ENCODE peak calls at places on chromosomes 13 and 19, in ten cellular contexts. U, C, T, H, Z, X, N, V, S and K are unnamed samples.

GRCh38 chr19:51531349-51532315 is at the start of gene SIGLEC6:
- DNase-seq in X (no peak), S (peak; percentile 44), N (no peak), H (peak; percentile 59), U (no peak), Z (peak; percentile 51), T (peak; percentile 78), C (peak; percentile 24), V (no peak), K (no peak)

GRCh38 chr19:45876411-45877197 is 9.3 kb downstream of the IRF2BP1 start:
- DNase-seq in U (no peak), V (no peak), S (no peak), T (peak; percentile 85), N (peak; percentile 88), Z (peak; percentile 57), C (no peak), X (peak; percentile 61), H (peak; percentile 46), K (peak; percentile 28)

GRCh38 chr19:7145494-7145893 is 76.0 kb downstream of the ZNF557 start:
- DNase-seq in N (no peak), U (no peak), C (no peak), T (no peak), H (no peak), S (no peak), X (no peak), Z (peak; percentile 41), V (peak; percentile 1), K (no peak)

GRCh38 chr13:112783946-112784500 is 94.2 kb downstream of the ATP11A start:
- DNase-seq in H (no peak), V (no peak), T (no peak), N (no peak), S (no peak), C (no peak), U (peak; percentile 16), Z (no peak), X (no peak), K (no peak)

GRCh38 chr13:50396001-50396400 is 380.8 kb downstream of the KCNRG start:
- DNase-seq in S (no peak), Z (no peak), H (no peak), T (no peak), X (no peak), C (no peak), V (no peak), U (no peak), N (no peak), K (no peak)

GRCh38 chr13:113647351-113648217 is 10.4 kb downstream of the ATP4B start:
- DNase-seq in Z (peak; percentile 94), H (peak; percentile 91), N (peak; percentile 99), S (peak; percentile 73), V (peak; percentile 80), X (no peak), C (no peak), U (peak; percentile 82), T (peak; percentile 96), K (peak; percentile 43)

GRCh38 chr19:1217366-1217765 is 11.8 kb downstream of the STK11 start:
- DNase-seq in X (no peak), V (no peak), Z (no peak), S (no peak), N (no peak), C (no peak), H (no peak), T (peak; percentile 74), U (no peak), K (no peak)

GRCh38 chr19:39265321-39265916 is 2.8 kb upstream of the IFNL2 start:
- DNase-seq in V (no peak), X (peak; percentile 36), C (no peak), H (no peak), T (peak; percentile 75), N (peak; percentile 51), Z (no peak), S (no peak), U (no peak), K (peak; percentile 4)

GRCh38 chr13:22893149-22893548 is 287.6 kb upstream of the SGCG start:
- DNase-seq in H (no peak), X (no peak), T (no peak), N (no peak), V (no peak), C (no peak), Z (no peak), U (no peak), S (no peak), K (no peak)

GRCh38 chr19:28949535-28949934 is 263.4 kb downstream of the UQCRFS1 start:
- DNase-seq in H (no peak), T (no peak), C (no peak), Z (no peak), N (no peak), X (no peak), U (no peak), S (no peak), V (no peak), K (no peak)

GRCh38 chr13:73578251-73578875 is 519.6 kb downstream of the KLF5 start:
- DNase-seq in X (no peak), U (no peak), V (no peak), Z (no peak), N (no peak), S (no peak), C (no peak), T (no peak), H (no peak), K (peak; percentile 4)

GRCh38 chr19:43420954-43421353 is 6.3 kb downstream of the TEX101 start:
- DNase-seq in X (no peak), T (no peak), V (no peak), C (no peak), N (no peak), S (no peak), U (no peak), Z (no peak), H (no peak), K (no peak)

GRCh38 chr13:21095311-21095710 is 33.9 kb upstream of the LATS2 start:
- DNase-seq in S (no peak), V (no peak), T (no peak), N (no peak), U (no peak), C (no peak), Z (no peak), X (no peak), H (no peak), K (no peak)
- H3K36me3 ChIP-seq in S (no peaks in the 10 kb centered on the region), V (no peaks in the 10 kb centered on the region), T (no peaks in the 10 kb centered on the region), N (no peaks in the 10 kb centered on the region), U (no peaks in the 10 kb centered on the region), C (no peaks in the 10 kb centered on the region), Z (no peaks in the 10 kb centered on the region), X (no peaks in the 10 kb centered on the region), H (no peaks in the 10 kb centered on the region), K (no peaks in the 10 kb centered on the region)

GRCh38 chr19:52667972-52668371 is 29.8 kb upstream of the ZNF83 start:
- DNase-seq in N (no peak), V (no peak), U (no peak), H (no peak), C (peak; percentile 56), S (no peak), T (no peak), Z (no peak), X (no peak), K (no peak)

GRCh38 chr19:52662631-52663030 is 24.5 kb upstream of the ZNF83 start:
- DNase-seq in T (no peak), S (no peak), N (no peak), H (no peak), V (no peak), C (peak; percentile 72), Z (no peak), U (no peak), X (no peak), K (no peak)

GRCh38 chr19:52665529-52665928 is 27.4 kb upstream of the ZNF83 start:
- DNase-seq in T (no peak), N (no peak), S (no peak), U (no peak), Z (no peak), V (no peak), X (no peak), C (no peak), H (no peak), K (peak; percentile 23)

GRCh38 chr19:52664461-52664860 is 26.3 kb upstream of the ZNF83 start:
- DNase-seq in V (no peak), H (no peak), N (no peak), U (no peak), X (peak; percentile 57), S (no peak), T (peak; percentile 75), C (no peak), Z (no peak), K (no peak)

DNA sequence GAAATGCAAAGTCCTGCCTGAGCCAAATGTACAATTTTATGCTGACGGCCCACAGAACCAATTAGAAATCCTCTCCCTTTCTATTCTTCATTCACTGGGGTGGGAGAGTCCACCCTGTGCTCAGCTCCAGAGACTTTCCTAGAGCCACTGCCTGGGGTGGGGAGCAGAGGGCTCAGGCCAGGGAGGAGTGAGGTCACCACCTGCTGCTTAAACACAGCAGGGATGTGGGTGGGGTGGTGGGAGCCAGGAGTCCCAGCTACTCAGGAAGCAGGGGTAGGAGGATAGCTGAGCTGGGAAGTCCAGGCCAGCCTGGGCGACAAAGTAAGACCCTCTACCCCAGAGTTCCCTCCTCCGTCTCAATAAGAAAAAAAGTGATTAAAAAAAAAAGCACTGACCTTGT is 26.9 kb upstream of the ZNF83 start:
- DNase-seq in T (no peak), Z (no peak), N (no peak), U (no peak), V (no peak), S (no peak), X (no peak), H (no peak), C (no peak), K (no peak)
- H3K36me3 ChIP-seq in T (no peaks in the 10 kb centered on the region), Z (no peaks in the 10 kb centered on the region), N (no peaks in the 10 kb centered on the region), U (peaks cover 30% of the 10 kb centered on the region), V (no peaks in the 10 kb centered on the region), S (peaks cover 5% of the 10 kb centered on the region), X (no peaks in the 10 kb centered on the region), H (no peaks in the 10 kb centered on the region), C (peaks cover 41% of the 10 kb centered on the region), K (peaks cover 5% of the 10 kb centered on the region)

DNA sequence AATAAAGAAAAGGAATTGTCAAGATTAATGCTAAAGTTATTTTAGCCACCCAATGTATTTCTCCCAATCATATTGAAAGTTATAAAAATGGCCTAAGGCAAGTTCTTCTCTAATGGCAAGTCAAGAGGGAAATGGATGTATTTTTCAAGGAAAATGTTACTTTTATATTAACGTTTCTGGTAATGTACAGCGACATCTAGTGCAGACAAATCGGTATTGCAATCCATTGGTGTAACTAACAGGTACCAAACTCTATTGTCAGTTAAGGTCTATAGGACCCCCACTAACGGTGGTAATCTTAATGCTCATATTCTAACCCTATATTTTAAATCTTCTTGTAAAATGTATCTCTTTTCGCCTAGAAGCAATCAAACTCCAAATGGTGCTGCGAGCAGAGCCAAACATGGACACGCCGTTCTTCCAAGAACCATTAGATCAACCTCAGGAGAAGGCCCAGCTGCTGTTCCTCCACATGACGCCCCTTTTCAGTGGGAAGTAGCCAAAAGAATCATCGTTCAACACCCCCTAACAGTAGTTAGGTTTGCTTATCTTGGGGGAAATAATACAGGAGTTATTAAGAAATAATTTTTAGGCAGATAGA is 98.5 kb upstream of the PABPC3 start:
- DNase-seq in S (no peak), C (peak; percentile 21), X (peak; percentile 46), U (no peak), V (no peak), T (no peak), N (no peak), H (no peak), Z (no peak), K (peak; percentile 52)
- H3K36me3 ChIP-seq in S (no peaks in the 10 kb centered on the region), C (no peaks in the 10 kb centered on the region), X (no peaks in the 10 kb centered on the region), U (no peaks in the 10 kb centered on the region), V (no peaks in the 10 kb centered on the region), T (no peaks in the 10 kb centered on the region), N (no peaks in the 10 kb centered on the region), H (no peaks in the 10 kb centered on the region), Z (no peaks in the 10 kb centered on the region), K (no peaks in the 10 kb centered on the region)

DNA sequence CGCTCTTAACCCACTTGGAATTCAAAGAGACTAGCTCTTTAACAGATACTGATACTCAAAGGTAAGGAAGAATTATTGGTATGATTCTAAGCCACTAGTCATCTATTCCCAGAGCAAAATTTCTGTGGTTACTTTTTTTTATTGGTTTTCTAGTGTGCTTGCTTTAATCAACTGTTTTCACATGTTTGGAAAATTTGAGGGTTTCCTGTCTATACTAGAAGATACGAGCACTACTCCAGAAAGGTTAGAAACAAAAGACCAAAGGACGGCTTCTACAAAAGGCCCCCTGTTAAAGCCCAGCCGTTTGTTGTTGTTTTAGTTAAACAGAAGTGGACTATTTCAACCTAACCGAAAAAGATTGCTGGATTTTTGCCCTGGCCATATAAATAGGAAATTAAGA is 18.5 kb upstream of the LPAR6 start:
- DNase-seq in Z (no peak), S (no peak), C (no peak), T (no peak), H (no peak), U (no peak), X (peak; percentile 18), N (no peak), V (no peak), K (peak; percentile 30)
- H3K36me3 ChIP-seq in Z (no peaks in the 10 kb centered on the region), S (no peaks in the 10 kb centered on the region), C (no peaks in the 10 kb centered on the region), T (no peaks in the 10 kb centered on the region), H (no peaks in the 10 kb centered on the region), U (peaks cover 3% of the 10 kb centered on the region), X (no peaks in the 10 kb centered on the region), N (no peaks in the 10 kb centered on the region), V (no peaks in the 10 kb centered on the region), K (no peaks in the 10 kb centered on the region)